ENCODE peak calls at places on chromosomes 2 and 18, in ten cellular contexts. E is upper lobe of right lung, R is BE2C, C is PC-3, J is body of pancreas, W is mucosa of descending colon, I is K562, H is lower lobe of right lung, B is MM.1S, L is transverse colon. U is an unnamed sample.

GRCh38 chr2:221518937-221519635 is 53.0 kb downstream of the EPHA4 start:
- DNase-seq in E (no peak), R (no peak), C (peak; percentile 51), J (no peak), W (no peak), I (no peak), H (no peak), B (no peak), L (peak; percentile 18), U (no peak)

GRCh38 chr2:98730851-98731708 is at the start of gene MGAT4A:
- DNase-seq in E (peak; percentile 92), R (peak; percentile 46), C (peak; percentile 59), J (peak; percentile 85), W (peak; percentile 91), I (peak; percentile 93), H (peak; percentile 89), B (peak; percentile 79), L (peak; percentile 88), U (peak; percentile 79)

GRCh38 chr2:178418426-178418825 is 32.5 kb downstream of the PRKRA start:
- DNase-seq in E (no peak), R (no peak), C (peak; percentile 24), J (no peak), W (no peak), I (no peak), H (no peak), B (no peak), L (no peak), U (no peak)

GRCh38 chr18:46333371-46334199 is 229.4 kb downstream of the HAUS1 start:
- DNase-seq in E (peak; percentile 64), R (peak; percentile 65), C (peak; percentile 46), J (peak; percentile 12), W (no peak), I (peak; percentile 8), H (no peak), B (peak; percentile 30), L (no peak), U (peak; percentile 64)

GRCh38 chr18:25351773-25352628 is at the start of gene ZNF521:
- DNase-seq in E (peak; percentile 88), R (peak; percentile 59), C (peak; percentile 51), J (peak; percentile 72), W (peak; percentile 80), I (peak; percentile 91), H (peak; percentile 79), B (peak; percentile 89), L (peak; percentile 78), U (peak; percentile 86)

GRCh38 chr2:181341855-181342594 is 115.2 kb upstream of the ITGA4 start:
- DNase-seq in E (no peak), R (no peak), C (no peak), J (no peak), W (no peak), I (no peak), H (no peak), B (no peak), L (no peak), U (no peak)

GRCh38 chr2:98664323-98664722 is 55.9 kb downstream of the UNC50 start:
- DNase-seq in E (no peak), R (no peak), C (peak; percentile 81), J (peak; percentile 18), W (no peak), I (no peak), H (no peak), B (no peak), L (no peak), U (no peak)

GRCh38 chr2:95039410-95039809 is 13.9 kb downstream of the MAL start:
- DNase-seq in E (no peak), R (no peak), C (no peak), J (no peak), W (no peak), I (no peak), H (no peak), B (no peak), L (no peak), U (no peak)

GRCh38 chr2:234158812-234159211 is 108.3 kb downstream of the SPP2 start:
- DNase-seq in E (no peak), R (no peak), C (peak; percentile 73), J (no peak), W (no peak), I (no peak), H (no peak), B (no peak), L (no peak), U (no peak)

GRCh38 chr2:230677182-230677946 is 35.3 kb upstream of the CAB39 start:
- DNase-seq in E (no peak), R (no peak), C (no peak), J (no peak), W (no peak), I (no peak), H (no peak), B (no peak), L (no peak), U (no peak)

GRCh38 chr2:120432976-120433815 is 87.3 kb downstream of the INHBB start:
- DNase-seq in E (no peak), R (no peak), C (no peak), J (no peak), W (no peak), I (no peak), H (no peak), B (no peak), L (no peak), U (no peak)

GRCh38 chr2:75186829-75187228 is 12.5 kb downstream of the TACR1 start:
- DNase-seq in E (no peak), R (no peak), C (no peak), J (no peak), W (no peak), I (no peak), H (no peak), B (no peak), L (no peak), U (no peak)

GRCh38 chr2:62293151-62293489 is 97.2 kb downstream of the B3GNT2 start:
- DNase-seq in E (no peak), R (no peak), C (no peak), J (no peak), W (no peak), I (no peak), H (no peak), B (no peak), L (no peak), U (no peak)

GRCh38 chr2:162123806-162124758 is 28.0 kb downstream of the GCG start:
- DNase-seq in E (no peak), R (no peak), C (peak; percentile 88), J (no peak), W (no peak), I (peak; percentile 53), H (no peak), B (peak; percentile 73), L (no peak), U (no peak)

GRCh38 chr2:230949966-230950832 is 25.2 kb upstream of the GPR55 start:
- DNase-seq in E (no peak), R (no peak), C (no peak), J (no peak), W (no peak), I (no peak), H (no peak), B (no peak), L (no peak), U (no peak)

GRCh38 chr2:214542866-214543265 is 132.0 kb downstream of the VWC2L start:
- DNase-seq in E (no peak), R (no peak), C (peak; percentile 67), J (no peak), W (no peak), I (no peak), H (no peak), B (no peak), L (no peak), U (no peak)

GRCh38 chr2:239268082-239268481 is 132.7 kb downstream of the HDAC4 start:
- DNase-seq in E (peak; percentile 78), R (no peak), C (peak; percentile 39), J (peak; percentile 78), W (peak; percentile 90), I (no peak), H (no peak), B (no peak), L (peak; percentile 83), U (peak; percentile 72)

GRCh38 chr2:175576875-175577274 is 395.4 kb upstream of the ATP5MC3 start:
- DNase-seq in E (no peak), R (peak; percentile 19), C (no peak), J (no peak), W (no peak), I (no peak), H (no peak), B (no peak), L (no peak), U (no peak)

GRCh38 chr2:3466966-3467365 is 52.4 kb downstream of the ADI1 start:
- DNase-seq in E (peak; percentile 29), R (peak; percentile 0), C (no peak), J (no peak), W (no peak), I (no peak), H (no peak), B (no peak), L (no peak), U (no peak)
- H3K4me1 ChIP-seq in E (peaks cover 7% of the 10 kb centered on the region), R (no peaks in the 10 kb centered on the region), C (peaks cover 9% of the 10 kb centered on the region), J (no peaks in the 10 kb centered on the region), W (no peaks in the 10 kb centered on the region), I (peaks cover 10% of the 10 kb centered on the region), H (peaks cover 19% of the 10 kb centered on the region), B (peaks cover 4% of the 10 kb centered on the region), L (peaks cover under 1% of the 10 kb centered on the region), U (peaks cover 19% of the 10 kb centered on the region)

GRCh38 chr2:189379287-189379630 is 62.0 kb upstream of the WDR75 start:
- DNase-seq in E (no peak), R (no peak), C (peak; percentile 62), J (no peak), W (no peak), I (no peak), H (no peak), B (no peak), L (no peak), U (no peak)
- H3K4me3 ChIP-seq in E (no peak overlapping the region), R (no peak overlapping the region), C (peak overlapping the region; percentile 48), J (no peak overlapping the region), W (no peak overlapping the region), I (no peak overlapping the region), H (no peak overlapping the region), B (no peak overlapping the region), L (no peak overlapping the region), U (no peak overlapping the region)

DNA sequence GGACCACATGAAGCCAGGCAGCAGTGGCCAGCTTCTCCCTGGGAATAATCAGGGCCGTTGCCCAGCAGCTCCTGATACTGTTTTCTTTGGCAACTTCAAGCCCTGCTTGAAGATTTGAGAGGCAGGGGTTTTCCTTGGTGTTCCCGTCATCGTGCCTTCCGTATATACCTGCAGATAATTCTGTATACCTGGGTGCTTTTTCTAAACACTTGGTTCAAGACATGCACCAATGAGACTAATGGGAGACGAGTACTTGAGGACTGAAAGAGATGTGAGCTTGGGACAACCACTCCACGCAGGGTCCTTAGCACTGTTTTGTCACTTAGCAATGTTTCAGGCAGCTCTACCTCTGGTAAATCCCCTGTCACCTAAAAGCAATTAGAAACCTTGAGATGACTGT is 118.8 kb downstream of the RTN4 start:
- DNase-seq in E (no peak), R (no peak), C (no peak), J (no peak), W (no peak), I (no peak), H (no peak), B (no peak), L (no peak), U (no peak)
- TF ChIP-seq CTCF in E (no peak), R (no peak), C (no peak), J (no peak), W (no peak), I (no peak), H (no peak), B (no peak), L (no peak), U (no peak)

DNA sequence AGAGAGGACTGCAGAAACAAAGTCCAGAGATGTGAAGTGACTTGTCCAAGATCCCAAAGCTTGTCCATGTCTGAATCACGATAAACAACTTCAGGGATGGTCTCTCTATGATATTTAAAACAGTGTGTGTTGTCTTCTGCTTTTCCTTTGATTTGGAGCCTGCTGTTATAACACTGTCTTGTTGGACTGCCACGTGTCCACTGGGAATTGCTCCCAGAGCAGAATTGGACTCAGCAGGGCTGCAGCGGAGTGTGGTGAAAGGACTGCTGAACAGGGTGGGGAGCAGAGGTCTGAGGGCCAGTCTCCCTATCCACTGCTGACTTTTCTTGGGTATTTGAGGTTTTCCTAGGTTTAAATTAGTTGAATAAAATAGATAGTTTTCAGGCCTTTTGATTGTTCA is 68.3 kb downstream of the IL1R2 start:
- DNase-seq in E (no peak), R (no peak), C (no peak), J (no peak), W (no peak), I (no peak), H (no peak), B (no peak), L (no peak), U (no peak)
- H3K4me1 ChIP-seq in E (peaks cover 87% of the 10 kb centered on the region), R (peaks cover 12% of the 10 kb centered on the region), C (peaks cover 26% of the 10 kb centered on the region), J (peaks cover 29% of the 10 kb centered on the region), W (peaks cover 23% of the 10 kb centered on the region), I (peaks cover 24% of the 10 kb centered on the region), H (peaks cover 86% of the 10 kb centered on the region), B (no peaks in the 10 kb centered on the region), L (peaks cover 47% of the 10 kb centered on the region), U (peaks cover 67% of the 10 kb centered on the region)

U was measured in heart right ventricle.